ENCODE peak calls at places on chromosomes 3 and 15, in five cellular contexts. R, Q, S, Y and W are unnamed samples.

GRCh38 chr3:101567528-101568317 is 6.1 kb downstream of the TRMT10C start:
- DNase-seq in R (no peak), Q (no peak), S (no peak), Y (no peak), W (no peak)

GRCh38 chr15:99326235-99326634 is 75.0 kb downstream of the LRRC28 start:
- DNase-seq in R (no peak), Q (no peak), S (no peak), Y (no peak), W (no peak)

GRCh38 chr3:35529337-35529736 is 110.0 kb upstream of the ARPP21 start:
- DNase-seq in R (no peak), Q (no peak), S (no peak), Y (no peak), W (no peak)

GRCh38 chr3:130014526-130014925 is 40.0 kb downstream of the TRH start:
- DNase-seq in R (no peak), Q (no peak), S (no peak), Y (peak), W (no peak)

GRCh38 chr3:52354676-52355075 is 38.6 kb downstream of the DNAH1 start:
- DNase-seq in R (no peak), Q (no peak), S (no peak), Y (no peak), W (no peak)

GRCh38 chr3:40179016-40179415 is 130.5 kb upstream of the EIF1B start:
- DNase-seq in R (peak), Q (peak), S (peak), Y (peak), W (peak)

GRCh38 chr15:60899322-60899966 is 329.7 kb downstream of the RORA start:
- DNase-seq in R (no peak), Q (no peak), S (no peak), Y (no peak), W (no peak)

GRCh38 chr3:159144891-159145290 is 343.0 kb downstream of the MFSD1 start:
- DNase-seq in R (no peak), Q (no peak), S (no peak), Y (no peak), W (no peak)

GRCh38 chr3:138066383-138066782 is 49.0 kb downstream of the DZIP1L start:
- DNase-seq in R (no peak), Q (no peak), S (no peak), Y (no peak), W (no peak)

GRCh38 chr3:55252921-55253320 is 234.2 kb downstream of the WNT5A start:
- DNase-seq in R (no peak), Q (no peak), S (no peak), Y (peak), W (no peak)

GRCh38 chr3:153595186-153595815 is 433.3 kb downstream of the RAP2B start:
- DNase-seq in R (no peak), Q (peak), S (no peak), Y (peak), W (peak)

GRCh38 chr15:74830868-74831267 is 4.4 kb downstream of the CPLX3 start:
- DNase-seq in R (no peak), Q (no peak), S (no peak), Y (no peak), W (no peak)

GRCh38 chr3:127954642-127955041 is 39.6 kb downstream of the KBTBD12 start:
- DNase-seq in R (no peak), Q (no peak), S (no peak), Y (no peak), W (no peak)

GRCh38 chr15:101176625-101177024 is 75.2 kb downstream of the CHSY1 start:
- DNase-seq in R (no peak), Q (no peak), S (no peak), Y (peak), W (no peak)

GRCh38 chr3:52771334-52771681 is 568 bp upstream of the NEK4 start:
- DNase-seq in R (no peak), Q (no peak), S (no peak), Y (no peak), W (no peak)

GRCh38 chr15:77097317-77097721 is 26.4 kb upstream of the TSPAN3 start:
- DNase-seq in R (no peak), Q (no peak), S (no peak), Y (no peak), W (no peak)

GRCh38 chr15:78210349-78210717 is 24.0 kb downstream of the ACSBG1 start:
- DNase-seq in R (no peak), Q (no peak), S (no peak), Y (no peak), W (no peak)

GRCh38 chr3:32304510-32304909 is 66.0 kb downstream of the CMTM8 start:
- DNase-seq in R (no peak), Q (no peak), S (peak), Y (no peak), W (no peak)

GRCh38 chr3:40930131-40930538 is 269.2 kb upstream of the CTNNB1 start:
- DNase-seq in R (no peak), Q (no peak), S (no peak), Y (peak), W (peak)

GRCh38 chr3:53200501-53201189 is 39.6 kb downstream of the PRKCD start:
- DNase-seq in R (no peak), Q (no peak), S (no peak), Y (no peak), W (no peak)

GRCh38 chr15:58369261-58369699 is 62.5 kb upstream of the LIPC start:
- DNase-seq in R (no peak), Q (no peak), S (no peak), Y (peak), W (peak)

GRCh38 chr15:86139828-86140227 is 60.2 kb downstream of the AGBL1 start:
- DNase-seq in R (no peak), Q (no peak), S (no peak), Y (no peak), W (no peak)